ENCODE peak calls at places on chromosomes 3 and 15, in seven cellular contexts. P is left lung, V is mucosa of descending colon, O is breast epithelium, I is GM06990, E is transverse colon, Y is spleen. U is an unnamed sample.

GRCh38 chr15:66156310-66156975 is 97.1 kb downstream of the MEGF11 start:
- DNase-seq in Y (no peak), V (no peak), E (no peak), P (no peak), I (no peak), O (no peak), U (no peak)

GRCh38 chr3:174202561-174202960 is 656.6 kb upstream of the NAALADL2 start:
- DNase-seq in O (no peak), V (no peak), Y (no peak), I (no peak), P (no peak), E (no peak), U (no peak)

GRCh38 chr3:55688154-55688553 is 201.0 kb upstream of the WNT5A start:
- DNase-seq in E (no peak), V (no peak), Y (no peak), I (no peak), P (no peak), O (no peak), U (no peak)

GRCh38 chr15:74957301-74958035 is 896 bp upstream of the RPP25 start:
- DNase-seq in E (peak), I (no peak), O (no peak), Y (peak), P (no peak), V (no peak), U (peak)

GRCh38 chr15:70400766-70401541 is 303.2 kb upstream of the TLE3 start:
- DNase-seq in E (no peak), Y (no peak), I (no peak), O (no peak), P (no peak), V (no peak), U (peak)

GRCh38 chr15:65952425-65953053 is 83.2 kb downstream of the RAB11A start:
- DNase-seq in I (no peak), V (no peak), O (no peak), E (no peak), Y (peak), P (no peak), U (no peak)

GRCh38 chr3:65996605-65997004 is 42.1 kb downstream of the MAGI1 start:
- DNase-seq in P (peak), V (no peak), E (no peak), O (peak), I (no peak), Y (no peak), U (no peak)

GRCh38 chr3:13718437-13718836 is 161.4 kb downstream of the WNT7A start:
- DNase-seq in V (no peak), P (no peak), E (no peak), I (no peak), O (no peak), Y (peak), U (no peak)

GRCh38 chr3:120560304-120561250 is 35.6 kb upstream of the NDUFB4 start:
- DNase-seq in I (no peak), Y (no peak), P (no peak), V (no peak), O (no peak), E (no peak), U (no peak)

GRCh38 chr15:43922021-43922420 is 95.2 kb downstream of the WDR76 start:
- DNase-seq in E (no peak), Y (peak), V (no peak), I (no peak), P (no peak), O (no peak), U (no peak)

GRCh38 chr3:56915969-56916586 is 114.3 kb upstream of the ARHGEF3 start:
- DNase-seq in O (no peak), Y (peak), E (peak), V (peak), I (peak), P (peak), U (peak)

GRCh38 chr3:176650478-176650877 is 546.8 kb downstream of the TBL1XR1 start:
- DNase-seq in E (no peak), V (no peak), I (no peak), O (no peak), Y (no peak), P (no peak), U (no peak)

GRCh38 chr3:133570937-133571320 is 2.6 kb upstream of the CDV3 start:
- DNase-seq in E (no peak), P (no peak), I (no peak), V (no peak), Y (no peak), O (no peak), U (no peak)

GRCh38 chr3:76728411-76728810 is 311.5 kb upstream of the ROBO2 start:
- DNase-seq in Y (no peak), P (no peak), E (no peak), V (no peak), I (no peak), O (no peak), U (no peak)

GRCh38 chr15:38671675-38672141 is 107.1 kb upstream of the RASGRP1 start:
- DNase-seq in Y (no peak), E (no peak), V (no peak), O (no peak), I (peak), P (no peak), U (no peak)

GRCh38 chr15:70451861-70452653 is 311.3 kb downstream of the UACA start:
- DNase-seq in Y (peak), E (peak), P (no peak), I (no peak), O (no peak), V (peak), U (no peak)

GRCh38 chr3:9398715-9399708 is 1.6 kb downstream of the SETD5 start:
- DNase-seq in I (peak), Y (no peak), P (no peak), E (no peak), V (no peak), O (no peak), U (no peak)

GRCh38 chr3:194296832-194297666 is 54.1 kb downstream of the CPN2 start:
- DNase-seq in O (no peak), V (peak), E (peak), I (no peak), P (no peak), Y (peak), U (peak)
- H3K4me3 ChIP-seq in O (peak), V (no peak), E (no peak), I (no peak), P (peak), Y (no peak), U (peak)

GRCh38 chr3:149480326-149481017 is 6.0 kb downstream of the TM4SF4 start:
- DNase-seq in I (peak), P (peak), E (peak), V (peak), Y (peak), O (peak), U (peak)
- TF ChIP-seq CTCF in I (peak), P (peak), E (peak), V (peak), Y (peak), O (peak), U (peak)

GRCh38 chr15:40469776-40470390 is 901 bp upstream of the CHST14 start:
- DNase-seq in I (no peak), O (no peak), Y (peak), P (peak), V (no peak), E (no peak), U (no peak)
- H3K4me3 ChIP-seq in I (no peak), O (peak), Y (peak), P (peak), V (no peak), E (no peak), U (peak)

GRCh38 chr3:79018671-79019136 is 749.1 kb downstream of the ROBO1 start:
- DNase-seq in P (peak), V (peak), Y (peak), E (peak), I (peak), O (no peak), U (peak)
- TF ChIP-seq CTCF in P (no peak), V (no peak), Y (no peak), E (no peak), I (peak), O (no peak), U (no peak)